ENCODE peak calls at places on chromosomes 12 and 14, in ten cellular contexts. V is ovary; A is tibial artery; R is GM12865; L is lung; C is CD4-positive, alpha-beta T cell; W is lower leg skin; O is neural crest cell; Q is cardiac muscle cell; T is left ventricle myocardium inferior. N is an unnamed sample.

GRCh38 chr12:117119592-117120198 is 20.5 kb upstream of the TESC start:
- DNase-seq in V (no peak), A (peak; percentile 58), R (peak; percentile 52), L (no peak), C (no peak), W (no peak), O (peak; percentile 20), Q (no peak), T (peak; percentile 31), N (peak; percentile 63)

GRCh38 chr14:57704796-57705195 is 161.1 kb downstream of the SLC35F4 start:
- DNase-seq in V (no peak), A (no peak), R (no peak), L (no peak), C (no peak), W (no peak), O (no peak), Q (no peak), T (no peak), N (no peak)

GRCh38 chr14:91396959-91397815 is 20.4 kb downstream of the CCDC88C start:
- DNase-seq in V (no peak), A (no peak), R (peak; percentile 85), L (peak; percentile 54), C (peak; percentile 56), W (no peak), O (no peak), Q (no peak), T (no peak), N (peak; percentile 13)

GRCh38 chr14:93970967-93971634 is 5.3 kb downstream of the ASB2 start:
- DNase-seq in V (no peak), A (no peak), R (peak; percentile 88), L (no peak), C (no peak), W (no peak), O (no peak), Q (no peak), T (no peak), N (no peak)

GRCh38 chr12:28865776-28866175 is 283.3 kb upstream of the FAR2 start:
- DNase-seq in V (no peak), A (no peak), R (no peak), L (no peak), C (no peak), W (no peak), O (no peak), Q (no peak), T (no peak), N (no peak)

GRCh38 chr12:108193922-108194321 is 64.8 kb downstream of the WSCD2 start:
- DNase-seq in V (no peak), A (no peak), R (peak; percentile 46), L (peak; percentile 36), C (no peak), W (no peak), O (peak; percentile 45), Q (peak; percentile 36), T (no peak), N (peak; percentile 45)

GRCh38 chr12:85963322-85963721 is 89.2 kb downstream of the NTS start:
- DNase-seq in V (no peak), A (no peak), R (no peak), L (no peak), C (no peak), W (no peak), O (no peak), Q (no peak), T (no peak), N (no peak)

GRCh38 chr12:119693006-119693405 is 25.1 kb downstream of the PRKAB1 start:
- DNase-seq in V (peak; percentile 36), A (peak; percentile 47), R (no peak), L (peak; percentile 74), C (no peak), W (no peak), O (no peak), Q (peak; percentile 98), T (no peak), N (peak; percentile 78)

GRCh38 chr12:104683831-104684503 is 227.2 kb downstream of the CHST11 start:
- DNase-seq in V (no peak), A (no peak), R (no peak), L (no peak), C (no peak), W (no peak), O (no peak), Q (no peak), T (no peak), N (no peak)

GRCh38 chr14:61388976-61389576 is 67.7 kb downstream of the PRKCH start:
- DNase-seq in V (no peak), A (no peak), R (no peak), L (no peak), C (no peak), W (no peak), O (no peak), Q (no peak), T (no peak), N (peak; percentile 47)

GRCh38 chr14:96051642-96052540 is 12.7 kb downstream of the C14orf132 start:
- DNase-seq in V (no peak), A (no peak), R (peak; percentile 58), L (no peak), C (no peak), W (peak; percentile 69), O (no peak), Q (no peak), T (no peak), N (peak; percentile 63)

GRCh38 chr12:76470028-76470939 is 89.3 kb downstream of the OSBPL8 start:
- DNase-seq in V (no peak), A (no peak), R (peak; percentile 17), L (no peak), C (no peak), W (no peak), O (no peak), Q (peak; percentile 83), T (no peak), N (peak; percentile 78)

DNA sequence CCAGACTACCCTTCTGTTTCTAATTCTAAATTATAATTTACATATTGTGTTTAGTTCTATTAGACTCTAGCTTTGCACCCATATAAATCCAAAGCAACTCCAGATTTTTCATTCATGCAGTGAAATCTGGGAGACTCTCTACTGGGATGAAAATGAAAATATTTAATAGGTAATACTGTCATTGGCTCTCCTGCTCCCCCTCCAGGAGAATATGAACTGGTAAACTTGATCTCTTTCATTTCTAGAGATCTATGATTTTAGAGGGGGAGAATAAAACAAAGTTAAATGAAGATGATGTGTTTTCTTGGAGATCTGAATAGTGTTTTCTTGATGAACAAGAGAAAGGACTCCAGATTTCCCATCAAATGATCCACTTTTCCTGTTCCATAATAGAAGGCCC is 104.3 kb upstream of the TMCC3 start:
- DNase-seq in V (no peak), A (no peak), R (no peak), L (no peak), C (no peak), W (no peak), O (no peak), Q (no peak), T (no peak), N (no peak)
- TF ChIP-seq CTCF in V (no peak), A (peak; percentile 22), R (no peak), L (no peak), C (no peak), W (no peak), O (peak; percentile 36), Q (peak; percentile 44), T (peak; percentile 43), N (peak; percentile 13)

GRCh38 chr12:51245476-51246253 is 7.0 kb downstream of the DAZAP2 start:
- DNase-seq in V (no peak), A (no peak), R (no peak), L (no peak), C (no peak), W (no peak), O (no peak), Q (no peak), T (no peak), N (no peak)

GRCh38 chr12:51242896-51243295 is 4.3 kb downstream of the DAZAP2 start:
- DNase-seq in V (no peak), A (no peak), R (no peak), L (no peak), C (no peak), W (no peak), O (no peak), Q (no peak), T (no peak), N (no peak)

GRCh38 chr12:51244269-51244668 is 5.6 kb downstream of the DAZAP2 start:
- DNase-seq in V (no peak), A (no peak), R (no peak), L (no peak), C (no peak), W (no peak), O (no peak), Q (peak; percentile 23), T (no peak), N (no peak)

GRCh38 chr12:51247523-51248206 is 9.0 kb downstream of the DAZAP2 start:
- DNase-seq in V (no peak), A (no peak), R (no peak), L (no peak), C (no peak), W (no peak), O (no peak), Q (no peak), T (no peak), N (no peak)

GRCh38 chr12:51246254-51246853 is 7.7 kb downstream of the DAZAP2 start:
- DNase-seq in V (no peak), A (no peak), R (peak; percentile 48), L (peak; percentile 43), C (no peak), W (no peak), O (no peak), Q (peak; percentile 90), T (no peak), N (no peak)
- TF ChIP-seq CTCF in V (no peak), A (no peak), R (no peak), L (no peak), C (no peak), W (no peak), O (no peak), Q (peak; percentile 19), T (peak; percentile 25), N (no peak)

DNA sequence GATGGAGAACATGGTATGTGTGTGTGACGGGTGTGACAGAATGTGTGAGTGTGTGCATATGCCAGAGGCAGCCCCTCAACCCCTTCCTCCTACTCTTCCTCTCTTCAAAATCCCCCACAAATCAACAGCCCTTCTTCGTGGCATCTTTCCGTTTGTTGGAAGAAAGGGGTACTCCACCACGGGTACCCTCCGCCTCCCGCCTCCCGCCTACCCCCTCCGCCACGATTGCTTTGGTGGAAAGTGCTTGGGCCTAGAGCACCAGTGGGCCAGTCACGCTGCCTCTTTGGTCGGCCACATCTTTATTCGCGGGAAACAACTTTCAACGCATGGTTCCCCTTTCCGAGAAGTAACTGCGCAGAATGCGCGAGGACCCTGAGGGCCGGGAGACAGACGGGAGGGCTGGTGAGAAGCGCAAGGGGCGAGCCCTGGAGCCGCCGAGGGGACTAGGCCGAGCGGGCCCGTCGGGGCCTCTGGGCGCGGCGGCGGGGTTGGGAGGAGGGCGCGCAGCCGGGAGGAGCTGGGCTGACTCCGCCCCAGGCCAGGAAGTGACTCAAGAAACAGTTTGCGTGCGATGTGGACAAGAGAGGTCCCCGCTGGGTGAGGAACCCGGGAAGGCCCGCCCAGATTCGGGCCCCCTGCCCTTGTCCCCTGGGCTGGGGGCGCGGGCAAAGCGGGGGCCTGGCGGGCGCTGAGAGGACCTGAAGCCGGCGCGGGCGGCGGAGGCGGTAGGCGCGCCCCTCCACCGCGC is at the start of the genes CBLN3 and KHNYN:
- DNase-seq in V (peak; percentile 92), A (peak; percentile 91), R (peak; percentile 93), L (peak; percentile 90), C (peak; percentile 84), W (peak; percentile 98), O (peak; percentile 70), Q (peak; percentile 96), T (peak; percentile 93), N (peak; percentile 93)
- TF ChIP-seq CTCF in V (no peak), A (no peak), R (no peak), L (no peak), C (no peak), W (no peak), O (no peak), Q (no peak), T (no peak), N (no peak)

GRCh38 chr12:15662303-15662980 is 126.7 kb downstream of the EPS8 start:
- DNase-seq in V (no peak), A (no peak), R (no peak), L (no peak), C (no peak), W (no peak), O (no peak), Q (peak; percentile 91), T (no peak), N (peak; percentile 89)
- TF ChIP-seq CTCF in V (no peak), A (no peak), R (no peak), L (no peak), C (no peak), W (no peak), O (no peak), Q (no peak), T (no peak), N (no peak)

N was measured in MCF 10A.